ENCODE peak calls at places on chromosome 19, in seven cellular contexts. L is mammary epithelial cell; B is CD8-positive, alpha-beta memory T cell; I is IMR-90; E is fibroblast of lung; C is lung; D is stomach. M is an unnamed sample. For H3K4me1, the result is how much of the 10 kb centered on the place peaks cover.

GRCh38 chr19:8654591-8655339 is 24.3 kb downstream of the NFILZ start:
- DNase-seq in L (peak), B (peak), I (peak), E (peak), C (peak), D (peak), M (peak)

GRCh38 chr19:46746281-46746965 is at the start of gene STRN4:
- DNase-seq in L (peak), B (peak), I (no peak), E (peak), C (no peak), D (peak), M (peak)

GRCh38 chr19:45870798-45871197 is 6.7 kb downstream of the FOXA3 start:
- DNase-seq in L (no peak), B (no peak), I (no peak), E (no peak), C (no peak), D (no peak), M (no peak)

GRCh38 chr19:17333611-17334413 is 843 bp downstream of the ANO8 start:
- DNase-seq in L (peak), B (peak), I (peak), E (peak), C (peak), D (peak), M (no peak)

GRCh38 chr19:47186337-47187022 is 44.5 kb downstream of the BBC3 start:
- DNase-seq in L (no peak), B (peak), I (no peak), E (peak), C (no peak), D (no peak), M (no peak)

GRCh38 chr19:35240322-35240721 is 8.5 kb upstream of the LSR start:
- DNase-seq in L (no peak), B (no peak), I (no peak), E (no peak), C (no peak), D (no peak), M (no peak)

GRCh38 chr19:43777163-43777700 is 3.5 kb downstream of the KCNN4 start:
- DNase-seq in L (peak), B (no peak), I (peak), E (peak), C (no peak), D (no peak), M (no peak)

GRCh38 chr19:43595605-43595998 is 332 bp downstream of the IRGQ start:
- DNase-seq in L (no peak), B (no peak), I (no peak), E (no peak), C (no peak), D (no peak), M (no peak)

GRCh38 chr19:29662604-29663404 is 2.5 kb upstream of the PLEKHF1 start:
- DNase-seq in L (peak), B (no peak), I (peak), E (peak), C (no peak), D (peak), M (peak)

GRCh38 chr19:4580021-4580901 is 20.8 kb upstream of the SEMA6B start:
- DNase-seq in L (no peak), B (no peak), I (no peak), E (no peak), C (no peak), D (no peak), M (no peak)

GRCh38 chr19:40217027-40217810 is 965 bp downstream of the TTC9B start:
- DNase-seq in L (peak), B (no peak), I (no peak), E (no peak), C (peak), D (peak), M (peak)

GRCh38 chr19:43780706-43781525 is at the start of gene KCNN4:
- DNase-seq in L (peak), B (peak), I (peak), E (peak), C (no peak), D (peak), M (no peak)

GRCh38 chr19:8526345-8527062 is 12.5 kb upstream of the ZNF414 start:
- DNase-seq in L (peak), B (no peak), I (peak), E (peak), C (peak), D (peak), M (peak)

GRCh38 chr19:7861619-7862412 is 12.4 kb downstream of the PRR36 start:
- DNase-seq in L (no peak), B (no peak), I (no peak), E (no peak), C (no peak), D (no peak), M (no peak)

GRCh38 chr19:42113641-42114348 is 18.5 kb downstream of the POU2F2 start:
- DNase-seq in L (peak), B (no peak), I (peak), E (peak), C (no peak), D (no peak), M (no peak)
- H3K4me3 ChIP-seq in L (no peak), B (no peak), I (no peak), E (no peak), C (no peak), D (no peak), M (no peak)

GRCh38 chr19:14408641-14409120 is 10.5 kb downstream of the DDX39A start:
- DNase-seq in L (no peak), B (no peak), I (no peak), E (no peak), C (no peak), D (no peak), M (no peak)

GRCh38 chr19:14409157-14410053 is 9.7 kb downstream of the DDX39A start:
- DNase-seq in L (no peak), B (no peak), I (no peak), E (no peak), C (no peak), D (no peak), M (no peak)

GRCh38 chr19:14411161-14411560 is 8.0 kb downstream of the DDX39A start:
- DNase-seq in L (no peak), B (no peak), I (no peak), E (no peak), C (no peak), D (no peak), M (no peak)

GRCh38 chr19:14410775-14411134 is 8.4 kb downstream of the DDX39A start:
- DNase-seq in L (no peak), B (no peak), I (no peak), E (no peak), C (no peak), D (no peak), M (no peak)

GRCh38 chr19:14410054-14410774 is 8.9 kb downstream of the DDX39A start:
- DNase-seq in L (no peak), B (peak), I (no peak), E (no peak), C (no peak), D (no peak), M (no peak)
- H3K4me1 ChIP-seq in L (under half), B (half or more), I (under half), E (under half), C (under half), D (half or more), M (under half)

DNA sequence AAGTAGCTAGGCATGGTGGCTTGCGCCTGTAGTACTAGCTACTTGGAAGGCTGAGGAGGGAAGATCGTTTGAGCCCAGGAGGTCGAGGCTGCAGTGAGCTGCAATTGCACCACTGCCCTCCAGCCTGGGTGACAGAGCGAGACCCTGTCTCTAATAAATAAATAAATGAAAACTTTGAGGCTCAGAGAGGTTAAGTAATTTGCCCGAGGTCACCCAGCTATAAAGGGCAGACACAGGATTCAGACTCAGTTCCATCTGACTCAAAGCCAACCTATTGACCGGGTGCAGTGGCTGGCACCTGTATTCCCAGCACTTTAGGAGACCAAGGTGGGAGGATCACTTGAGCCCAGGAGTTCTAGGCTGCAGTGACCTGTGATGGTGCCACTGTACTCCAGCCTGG is 7.4 kb upstream of the OLFM2 start:
- DNase-seq in L (no peak), B (no peak), I (no peak), E (no peak), C (no peak), D (no peak), M (no peak)
- H3K27ac ChIP-seq in L (no peak), B (no peak), I (no peak), E (no peak), C (no peak), D (no peak), M (no peak)

GRCh38 chr19:18339703-18340102 is 695 bp upstream of the PGPEP1 start:
- DNase-seq in L (no peak), B (no peak), I (peak), E (no peak), C (no peak), D (no peak), M (no peak)
- H3K4me3 ChIP-seq in L (no peak), B (peak), I (no peak), E (peak), C (no peak), D (peak), M (peak)

GRCh38 chr19:41354343-41354974 is 737 bp upstream of the TGFB1 start:
- DNase-seq in L (no peak), B (no peak), I (no peak), E (no peak), C (no peak), D (no peak), M (no peak)
- H3K4me1 ChIP-seq in L (under half), B (half or more), I (under half), E (under half), C (under half), D (under half), M (under half)

DNA sequence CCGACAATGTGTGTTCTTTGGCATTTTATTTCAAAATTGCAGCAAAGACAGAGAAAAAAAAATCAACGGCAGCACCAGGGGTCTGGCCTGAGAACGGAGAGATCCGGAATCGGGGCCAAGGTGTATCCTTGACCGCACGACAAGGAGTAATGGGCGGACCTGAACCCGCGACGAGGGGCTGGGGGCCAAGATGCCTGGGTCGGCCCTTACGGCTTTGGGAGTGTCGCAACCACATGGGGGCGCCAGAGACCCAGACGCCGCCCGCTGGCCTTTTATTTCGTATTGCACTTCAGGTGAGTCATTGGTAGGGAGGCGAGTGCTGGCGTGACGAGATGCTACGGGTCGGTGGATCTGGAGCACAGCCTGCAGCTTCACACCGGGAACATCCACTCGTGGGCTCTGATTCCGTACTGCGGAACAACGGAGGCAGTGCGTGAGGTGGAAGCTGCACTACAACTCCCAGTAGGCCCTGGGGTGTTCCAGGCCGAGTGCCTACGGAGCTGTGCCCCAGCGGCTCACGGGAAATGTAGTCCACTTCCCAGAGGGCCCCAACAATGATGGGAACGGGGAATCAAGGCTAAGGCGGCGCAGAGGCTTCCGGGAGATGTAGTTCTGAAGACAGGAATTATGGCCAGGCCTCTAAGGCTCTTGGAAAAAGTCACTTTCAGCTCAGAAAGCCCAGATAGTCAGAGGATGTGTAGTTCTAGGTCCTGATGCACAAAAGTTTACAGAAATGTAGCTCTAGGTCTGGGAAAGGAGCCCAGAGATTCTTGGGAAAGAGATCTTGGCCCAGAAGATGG is 15.6 kb downstream of the BCAT2 start:
- DNase-seq in L (peak), B (peak), I (peak), E (peak), C (peak), D (peak), M (peak)
- H3K27ac ChIP-seq in L (peak), B (peak), I (peak), E (peak), C (peak), D (peak), M (peak)